ENCODE peak calls at places on chromosomes 7 and 10, in five cellular contexts. L is neural crest cell, F is SW480, X is GM23338, D is thoracic aorta. V is an unnamed sample.

GRCh38 chr7:25775570-25775969 is 376.4 kb upstream of the NFE2L3 start:
- DNase-seq in F (no peak), D (no peak), L (no peak), X (no peak), V (no peak)

GRCh38 chr7:155738652-155739537 is 73.4 kb downstream of the SHH start:
- DNase-seq in L (peak), F (peak), D (no peak), X (peak), V (peak)

GRCh38 chr7:139949629-139950028 is 113.1 kb downstream of the PARP12 start:
- DNase-seq in L (no peak), F (no peak), X (no peak), D (no peak), V (peak)

GRCh38 chr7:69764071-69764470 is 165.8 kb downstream of the AUTS2 start:
- DNase-seq in L (no peak), D (no peak), F (no peak), X (no peak), V (no peak)

GRCh38 chr7:19969859-19970493 is 196.6 kb upstream of the TMEM196 start:
- DNase-seq in L (no peak), D (no peak), F (no peak), X (no peak), V (peak)

GRCh38 chr7:131747625-131748024 is 191.2 kb upstream of the PODXL start:
- DNase-seq in L (no peak), X (peak), D (no peak), F (no peak), V (no peak)

GRCh38 chr7:151449990-151450389 is 10.0 kb upstream of the CRYGN start:
- DNase-seq in L (no peak), D (no peak), X (no peak), F (no peak), V (no peak)

GRCh38 chr10:79128241-79128922 is 59.6 kb downstream of the ZMIZ1 start:
- DNase-seq in L (no peak), F (no peak), D (no peak), X (no peak), V (no peak)

GRCh38 chr7:19560111-19560883 is 148.5 kb downstream of the POLR1F start:
- DNase-seq in L (no peak), X (peak), F (no peak), D (no peak), V (peak)

GRCh38 chr10:89373916-89374711 is 3.7 kb upstream of the IFIT1B start:
- DNase-seq in F (no peak), X (no peak), D (peak), L (no peak), V (peak)

GRCh38 chr10:4725917-4726606 is 99.9 kb upstream of the AKR1E2 start:
- DNase-seq in F (peak), D (no peak), X (no peak), L (no peak), V (peak)

GRCh38 chr10:43461950-43462349 is 25.0 kb downstream of the ZNF487 start:
- DNase-seq in X (peak), F (peak), D (no peak), L (peak), V (peak)

GRCh38 chr7:100563809-100564400 is 9.8 kb downstream of the SAP25 start:
- DNase-seq in L (peak), X (peak), D (peak), F (peak), V (no peak)

GRCh38 chr10:97687785-97688781 is 1.0 kb upstream of the AVPI1 start:
- DNase-seq in F (peak), L (no peak), D (no peak), X (peak), V (peak)

GRCh38 chr10:22252801-22253577 is 35.2 kb upstream of the EBLN1 start:
- DNase-seq in L (peak), X (peak), F (no peak), D (no peak), V (peak)

GRCh38 chr7:150421831-150422230 is 28.6 kb upstream of the GIMAP8 start:
- DNase-seq in L (no peak), D (no peak), X (no peak), F (no peak), V (no peak)

GRCh38 chr10:43259248-43259980 is 7.5 kb downstream of the RASGEF1A start:
- DNase-seq in L (no peak), F (no peak), X (no peak), D (no peak), V (no peak)

GRCh38 chr7:74059681-74060588 is 23.7 kb upstream of the LIMK1 start:
- DNase-seq in F (no peak), L (no peak), X (no peak), D (no peak), V (no peak)

GRCh38 chr10:103507235-103508191 is 14.0 kb downstream of the NEURL1 start:
- DNase-seq in D (no peak), F (peak), L (no peak), X (no peak), V (no peak)